ENCODE peak calls at places on chromosomes 16 and 17, in ten cellular contexts. One of them, this sample, is unnamed.

GRCh38 chr17:4944554-4945175 is 3.7 kb downstream of the PFN1 start:
- DNase-seq in HCT116: no peak
- DNase-seq in esophagus squamous epithelium: no peak
- DNase-seq in stomach: no peak
- DNase-seq in heart left ventricle: peak
- DNase-seq in ovary: no peak
- DNase-seq in IMR-90: no peak
- DNase-seq in transverse colon: no peak
- DNase-seq in thyroid gland: no peak
- DNase-seq in sigmoid colon: no peak
- DNase-seq in this sample: no peak

GRCh38 chr17:73803867-73804539 is 159.8 kb upstream of the SDK2 start:
- DNase-seq in sigmoid colon: no peak
- DNase-seq in HCT116: no peak
- DNase-seq in IMR-90: no peak
- DNase-seq in transverse colon: peak
- DNase-seq in stomach: no peak
- DNase-seq in esophagus squamous epithelium: no peak
- DNase-seq in ovary: no peak
- DNase-seq in thyroid gland: no peak
- DNase-seq in heart left ventricle: no peak
- DNase-seq in this sample: no peak

GRCh38 chr16:16030449-16030848 is 81.0 kb downstream of the ABCC1 start:
- DNase-seq in transverse colon: no peak
- DNase-seq in IMR-90: no peak
- DNase-seq in stomach: no peak
- DNase-seq in HCT116: no peak
- DNase-seq in esophagus squamous epithelium: no peak
- DNase-seq in ovary: no peak
- DNase-seq in heart left ventricle: no peak
- DNase-seq in thyroid gland: peak
- DNase-seq in sigmoid colon: no peak
- DNase-seq in this sample: no peak

GRCh38 chr16:27314161-27314723 is 468 bp downstream of the IL4R start:
- DNase-seq in transverse colon: peak
- DNase-seq in IMR-90: peak
- DNase-seq in sigmoid colon: peak
- DNase-seq in HCT116: peak
- DNase-seq in ovary: peak
- DNase-seq in heart left ventricle: peak
- DNase-seq in esophagus squamous epithelium: no peak
- DNase-seq in stomach: peak
- DNase-seq in thyroid gland: peak
- DNase-seq in this sample: peak

GRCh38 chr16:71426069-71426879 is 15.6 kb downstream of the TLE7 start:
- DNase-seq in sigmoid colon: no peak
- DNase-seq in thyroid gland: peak
- DNase-seq in HCT116: peak
- DNase-seq in IMR-90: peak
- DNase-seq in transverse colon: peak
- DNase-seq in stomach: no peak
- DNase-seq in ovary: peak
- DNase-seq in heart left ventricle: no peak
- DNase-seq in esophagus squamous epithelium: no peak
- DNase-seq in this sample: no peak

GRCh38 chr16:3963203-3963602 is 82.7 kb upstream of the CREBBP start:
- DNase-seq in thyroid gland: no peak
- DNase-seq in heart left ventricle: no peak
- DNase-seq in transverse colon: no peak
- DNase-seq in stomach: no peak
- DNase-seq in esophagus squamous epithelium: no peak
- DNase-seq in sigmoid colon: no peak
- DNase-seq in IMR-90: no peak
- DNase-seq in HCT116: no peak
- DNase-seq in ovary: no peak
- DNase-seq in this sample: no peak

GRCh38 chr17:79645022-79645776 is 34.3 kb upstream of the RBFOX3 start:
- DNase-seq in thyroid gland: no peak
- DNase-seq in HCT116: no peak
- DNase-seq in sigmoid colon: peak
- DNase-seq in stomach: peak
- DNase-seq in esophagus squamous epithelium: no peak
- DNase-seq in IMR-90: no peak
- DNase-seq in transverse colon: no peak
- DNase-seq in ovary: no peak
- DNase-seq in heart left ventricle: no peak
- DNase-seq in this sample: no peak

GRCh38 chr17:73560661-73561060 is 83.6 kb downstream of the SDK2 start:
- DNase-seq in thyroid gland: no peak
- DNase-seq in ovary: no peak
- DNase-seq in heart left ventricle: no peak
- DNase-seq in transverse colon: no peak
- DNase-seq in stomach: no peak
- DNase-seq in HCT116: peak
- DNase-seq in IMR-90: no peak
- DNase-seq in esophagus squamous epithelium: no peak
- DNase-seq in sigmoid colon: no peak
- DNase-seq in this sample: no peak

GRCh38 chr16:50699345-50700159 is 6.1 kb downstream of the NOD2 start:
- DNase-seq in transverse colon: no peak
- DNase-seq in esophagus squamous epithelium: no peak
- DNase-seq in ovary: no peak
- DNase-seq in stomach: no peak
- DNase-seq in thyroid gland: no peak
- DNase-seq in sigmoid colon: no peak
- DNase-seq in IMR-90: peak
- DNase-seq in HCT116: no peak
- DNase-seq in heart left ventricle: no peak
- DNase-seq in this sample: no peak

GRCh38 chr17:27980035-27980434 is 62.4 kb upstream of the NLK start:
- DNase-seq in esophagus squamous epithelium: no peak
- DNase-seq in HCT116: no peak
- DNase-seq in sigmoid colon: no peak
- DNase-seq in heart left ventricle: no peak
- DNase-seq in IMR-90: peak
- DNase-seq in ovary: no peak
- DNase-seq in transverse colon: no peak
- DNase-seq in thyroid gland: no peak
- DNase-seq in stomach: no peak
- DNase-seq in this sample: peak

GRCh38 chr16:73743665-73744496 is 552.7 kb upstream of the PSMD7 start:
- DNase-seq in esophagus squamous epithelium: no peak
- DNase-seq in sigmoid colon: no peak
- DNase-seq in stomach: no peak
- DNase-seq in ovary: no peak
- DNase-seq in IMR-90: no peak
- DNase-seq in thyroid gland: no peak
- DNase-seq in heart left ventricle: no peak
- DNase-seq in transverse colon: no peak
- DNase-seq in HCT116: no peak
- DNase-seq in this sample: no peak

GRCh38 chr17:78644259-78644658 is 67.1 kb upstream of the DNAH17 start:
- DNase-seq in HCT116: no peak
- DNase-seq in stomach: no peak
- DNase-seq in ovary: no peak
- DNase-seq in esophagus squamous epithelium: no peak
- DNase-seq in transverse colon: no peak
- DNase-seq in thyroid gland: no peak
- DNase-seq in sigmoid colon: peak
- DNase-seq in IMR-90: no peak
- DNase-seq in heart left ventricle: peak
- DNase-seq in this sample: no peak

GRCh38 chr16:17847234-17847795 is 376.6 kb upstream of the XYLT1 start:
- DNase-seq in esophagus squamous epithelium: no peak
- DNase-seq in IMR-90: no peak
- DNase-seq in sigmoid colon: no peak
- DNase-seq in thyroid gland: no peak
- DNase-seq in stomach: no peak
- DNase-seq in heart left ventricle: no peak
- DNase-seq in ovary: no peak
- DNase-seq in HCT116: no peak
- DNase-seq in transverse colon: no peak
- DNase-seq in this sample: no peak

GRCh38 chr16:88966986-88967799 is 9.8 kb downstream of the CBFA2T3 start:
- DNase-seq in transverse colon: no peak
- DNase-seq in thyroid gland: no peak
- DNase-seq in heart left ventricle: peak
- DNase-seq in ovary: no peak
- DNase-seq in sigmoid colon: no peak
- DNase-seq in esophagus squamous epithelium: no peak
- DNase-seq in stomach: no peak
- DNase-seq in HCT116: no peak
- DNase-seq in IMR-90: no peak
- DNase-seq in this sample: no peak

GRCh38 chr16:88969361-88969831 is 7.6 kb downstream of the CBFA2T3 start:
- DNase-seq in thyroid gland: no peak
- DNase-seq in transverse colon: no peak
- DNase-seq in ovary: no peak
- DNase-seq in sigmoid colon: no peak
- DNase-seq in heart left ventricle: peak
- DNase-seq in esophagus squamous epithelium: no peak
- DNase-seq in HCT116: no peak
- DNase-seq in IMR-90: no peak
- DNase-seq in stomach: no peak
- DNase-seq in this sample: no peak

GRCh38 chr16:88970095-88970494 is 6.9 kb downstream of the CBFA2T3 start:
- DNase-seq in IMR-90: no peak
- DNase-seq in sigmoid colon: no peak
- DNase-seq in stomach: no peak
- DNase-seq in transverse colon: no peak
- DNase-seq in HCT116: no peak
- DNase-seq in heart left ventricle: no peak
- DNase-seq in esophagus squamous epithelium: no peak
- DNase-seq in ovary: no peak
- DNase-seq in thyroid gland: no peak
- DNase-seq in this sample: no peak

GRCh38 chr16:88967800-88968588 is 9.0 kb downstream of the CBFA2T3 start:
- DNase-seq in esophagus squamous epithelium: peak
- DNase-seq in transverse colon: peak
- DNase-seq in stomach: no peak
- DNase-seq in thyroid gland: peak
- DNase-seq in HCT116: no peak
- DNase-seq in IMR-90: no peak
- DNase-seq in sigmoid colon: no peak
- DNase-seq in heart left ventricle: peak
- DNase-seq in ovary: no peak
- DNase-seq in this sample: no peak

GRCh38 chr16:88968589-88969280 is 8.3 kb downstream of the CBFA2T3 start:
- DNase-seq in HCT116: no peak
- DNase-seq in thyroid gland: no peak
- DNase-seq in transverse colon: no peak
- DNase-seq in stomach: no peak
- DNase-seq in heart left ventricle: peak
- DNase-seq in IMR-90: no peak
- DNase-seq in esophagus squamous epithelium: no peak
- DNase-seq in ovary: no peak
- DNase-seq in sigmoid colon: no peak
- DNase-seq in this sample: no peak
- TF ChIP-seq POLR2A in HCT116: no peak
- TF ChIP-seq POLR2A in thyroid gland: no peak
- TF ChIP-seq POLR2A in transverse colon: no peak
- TF ChIP-seq POLR2A in stomach: no peak
- TF ChIP-seq POLR2A in heart left ventricle: no peak
- TF ChIP-seq POLR2A in IMR-90: no peak
- TF ChIP-seq POLR2A in esophagus squamous epithelium: no peak
- TF ChIP-seq POLR2A in ovary: no peak
- TF ChIP-seq POLR2A in sigmoid colon: no peak
- TF ChIP-seq POLR2A in this sample: no peak

GRCh38 chr16:30902070-30902972 is 5.9 kb downstream of the CTF1 start:
- DNase-seq in thyroid gland: peak
- DNase-seq in IMR-90: peak
- DNase-seq in sigmoid colon: peak
- DNase-seq in HCT116: no peak
- DNase-seq in heart left ventricle: peak
- DNase-seq in esophagus squamous epithelium: no peak
- DNase-seq in ovary: peak
- DNase-seq in transverse colon: peak
- DNase-seq in stomach: peak
- DNase-seq in this sample: peak
- TF ChIP-seq POLR2A in thyroid gland: no peak
- TF ChIP-seq POLR2A in IMR-90: no peak
- TF ChIP-seq POLR2A in sigmoid colon: no peak
- TF ChIP-seq POLR2A in HCT116: no peak
- TF ChIP-seq POLR2A in heart left ventricle: no peak
- TF ChIP-seq POLR2A in esophagus squamous epithelium: no peak
- TF ChIP-seq POLR2A in ovary: peak
- TF ChIP-seq POLR2A in transverse colon: peak
- TF ChIP-seq POLR2A in stomach: no peak
- TF ChIP-seq POLR2A in this sample: peak

GRCh38 chr17:9132944-9133610 is 111.8 kb downstream of the NTN1 start:
- DNase-seq in heart left ventricle: no peak
- DNase-seq in IMR-90: no peak
- DNase-seq in sigmoid colon: no peak
- DNase-seq in thyroid gland: no peak
- DNase-seq in esophagus squamous epithelium: no peak
- DNase-seq in stomach: peak
- DNase-seq in HCT116: no peak
- DNase-seq in transverse colon: no peak
- DNase-seq in ovary: no peak
- DNase-seq in this sample: no peak
- TF ChIP-seq POLR2A in heart left ventricle: no peak
- TF ChIP-seq POLR2A in IMR-90: no peak
- TF ChIP-seq POLR2A in sigmoid colon: no peak
- TF ChIP-seq POLR2A in thyroid gland: no peak
- TF ChIP-seq POLR2A in esophagus squamous epithelium: no peak
- TF ChIP-seq POLR2A in stomach: no peak
- TF ChIP-seq POLR2A in HCT116: no peak
- TF ChIP-seq POLR2A in transverse colon: no peak
- TF ChIP-seq POLR2A in ovary: no peak
- TF ChIP-seq POLR2A in this sample: no peak

GRCh38 chr16:88458039-88458772 is 5.1 kb downstream of the ZFPM1 start:
- DNase-seq in thyroid gland: no peak
- DNase-seq in transverse colon: no peak
- DNase-seq in HCT116: no peak
- DNase-seq in esophagus squamous epithelium: no peak
- DNase-seq in IMR-90: no peak
- DNase-seq in stomach: no peak
- DNase-seq in ovary: no peak
- DNase-seq in sigmoid colon: no peak
- DNase-seq in heart left ventricle: no peak
- DNase-seq in this sample: no peak

GRCh38 chr16:88453621-88454314 is 688 bp downstream of the ZFPM1 start:
- DNase-seq in ovary: no peak
- DNase-seq in stomach: no peak
- DNase-seq in thyroid gland: peak
- DNase-seq in sigmoid colon: no peak
- DNase-seq in HCT116: no peak
- DNase-seq in IMR-90: no peak
- DNase-seq in esophagus squamous epithelium: no peak
- DNase-seq in heart left ventricle: no peak
- DNase-seq in transverse colon: no peak
- DNase-seq in this sample: no peak

GRCh38 chr16:88454315-88455057 is 1.4 kb downstream of the ZFPM1 start:
- DNase-seq in IMR-90: no peak
- DNase-seq in HCT116: no peak
- DNase-seq in heart left ventricle: no peak
- DNase-seq in esophagus squamous epithelium: no peak
- DNase-seq in transverse colon: peak
- DNase-seq in sigmoid colon: no peak
- DNase-seq in ovary: no peak
- DNase-seq in thyroid gland: peak
- DNase-seq in stomach: peak
- DNase-seq in this sample: no peak

GRCh38 chr16:88456356-88457292 is 3.5 kb downstream of the ZFPM1 start:
- DNase-seq in heart left ventricle: no peak
- DNase-seq in sigmoid colon: no peak
- DNase-seq in stomach: no peak
- DNase-seq in IMR-90: no peak
- DNase-seq in thyroid gland: no peak
- DNase-seq in transverse colon: no peak
- DNase-seq in ovary: no peak
- DNase-seq in esophagus squamous epithelium: no peak
- DNase-seq in HCT116: no peak
- DNase-seq in this sample: no peak

GRCh38 chr16:88455610-88456355 is 2.7 kb downstream of the ZFPM1 start:
- DNase-seq in thyroid gland: peak
- DNase-seq in transverse colon: peak
- DNase-seq in ovary: no peak
- DNase-seq in esophagus squamous epithelium: no peak
- DNase-seq in stomach: peak
- DNase-seq in HCT116: peak
- DNase-seq in sigmoid colon: no peak
- DNase-seq in heart left ventricle: no peak
- DNase-seq in IMR-90: peak
- DNase-seq in this sample: peak
- TF ChIP-seq POLR2A in thyroid gland: no peak
- TF ChIP-seq POLR2A in transverse colon: no peak
- TF ChIP-seq POLR2A in ovary: no peak
- TF ChIP-seq POLR2A in esophagus squamous epithelium: peak
- TF ChIP-seq POLR2A in stomach: no peak
- TF ChIP-seq POLR2A in HCT116: no peak
- TF ChIP-seq POLR2A in sigmoid colon: no peak
- TF ChIP-seq POLR2A in heart left ventricle: no peak
- TF ChIP-seq POLR2A in IMR-90: no peak
- TF ChIP-seq POLR2A in this sample: no peak